ENCODE peak calls at places on chromosome 1, in five cellular contexts. Q is PC-3, U is right cardiac atrium, P is memory B cell, O is left lung. S is an unnamed sample.
A peak's percentile ranks its signal among the peaks of the same experiment; 100 is the strongest.

GRCh38 chr1:206580438-206581113 is 31.7 kb downstream of the EIF2D start:
- ATAC-seq in P (no peak), O (no peak), Q (no peak), U (no peak), S (no peak)

GRCh38 chr1:157806431-157807149 is 13.3 kb downstream of the FCRL1 start:
- ATAC-seq in Q (no peak), P (peak; percentile 93), U (no peak), O (no peak), S (no peak)

GRCh38 chr1:70656371-70656770 is 245.3 kb downstream of the CTH start:
- ATAC-seq in O (no peak), Q (no peak), P (no peak), U (no peak), S (peak; percentile 76)

GRCh38 chr1:182446033-182446669 is 3.8 kb upstream of the RGSL1 start:
- ATAC-seq in O (peak; percentile 91), Q (peak; percentile 37), P (peak; percentile 42), U (no peak), S (peak; percentile 56)

GRCh38 chr1:236768601-236769000 is 26.5 kb upstream of the MTR start:
- ATAC-seq in O (no peak), Q (no peak), U (no peak), P (no peak), S (no peak)

GRCh38 chr1:89743788-89744187 is 77.0 kb upstream of the LRRC8D start:
- ATAC-seq in P (no peak), U (no peak), Q (no peak), O (no peak), S (no peak)

GRCh38 chr1:22976461-22977243 is 4.0 kb upstream of the LACTBL1 start:
- ATAC-seq in P (peak; percentile 95), Q (peak; percentile 90), U (peak; percentile 93), O (peak; percentile 99), S (peak; percentile 97)

GRCh38 chr1:154960446-154961136 is 991 bp downstream of the PYGO2 start:
- ATAC-seq in U (no peak), Q (no peak), P (no peak), O (no peak), S (peak; percentile 1)

GRCh38 chr1:188867614-188868013 is 1610.0 kb downstream of the BRINP3 start:
- ATAC-seq in O (no peak), P (no peak), U (no peak), Q (no peak), S (no peak)

GRCh38 chr1:66596191-66596590 is 62.2 kb downstream of the SGIP1 start:
- ATAC-seq in U (no peak), P (no peak), Q (no peak), O (no peak), S (no peak)

GRCh38 chr1:93079685-93080141 is 630 bp downstream of the MTF2 start:
- ATAC-seq in U (peak; percentile 48), Q (peak; percentile 16), P (no peak), O (peak; percentile 24), S (peak; percentile 12)

GRCh38 chr1:17075470-17076255 is 21.8 kb upstream of the SDHB start:
- ATAC-seq in Q (peak; percentile 96), P (peak; percentile 60), U (no peak), O (peak; percentile 48), S (peak; percentile 61)